ENCODE peak calls at places on chromosomes 1 and 21, in ten cellular contexts. T is A172; N is stimulated activated CD4-positive, alpha-beta T cell treated with anti-CD3 and anti-CD28 coated beads, Interleukin-2, amount 100 ng/mL, for 48 hours; F is midbrain; J is NCI-H1417; O is hepatocyte; W is mammary epithelial cell; U is nephron progenitor cell; H is NCI-H1105; E is HEK293T. P is an unnamed sample.
A peak's percentile ranks its signal among the peaks of the same experiment; 100 is the strongest.

GRCh38 chr1:234270581-234271242 is 102.5 kb upstream of the COA6 start:
- DNase-seq in T (peak; percentile 59), N (no peak), F (no peak), J (no peak), O (no peak), W (no peak), U (no peak), H (no peak), E (no peak), P (no peak)

GRCh38 chr21:30257773-30258172 is 25.0 kb downstream of the KRTAP24-1 start:
- DNase-seq in T (peak; percentile 27), N (no peak), F (no peak), J (peak; percentile 57), O (peak; percentile 56), W (peak; percentile 66), U (peak; percentile 6), H (no peak), E (peak; percentile 36), P (no peak)

GRCh38 chr1:204733289-204733688 is 47.8 kb upstream of the LRRN2 start:
- DNase-seq in T (no peak), N (no peak), F (no peak), J (no peak), O (no peak), W (no peak), U (no peak), H (no peak), E (no peak), P (no peak)

GRCh38 chr1:222732216-222733159 is 4.5 kb upstream of the FAM177B start:
- DNase-seq in T (no peak), N (no peak), F (no peak), J (no peak), O (no peak), W (no peak), U (no peak), H (no peak), E (no peak), P (no peak)

GRCh38 chr1:188937965-188938551 is 1539.6 kb downstream of the BRINP3 start:
- DNase-seq in T (peak; percentile 43), N (no peak), F (no peak), J (peak; percentile 36), O (no peak), W (no peak), U (no peak), H (no peak), E (peak; percentile 5), P (no peak)

GRCh38 chr1:184954232-184954995 is 19.9 kb downstream of the NIBAN1 start:
- DNase-seq in T (peak; percentile 19), N (no peak), F (no peak), J (no peak), O (peak; percentile 29), W (peak; percentile 54), U (no peak), H (no peak), E (no peak), P (no peak)

GRCh38 chr1:68111804-68112436 is 61.5 kb upstream of the DIRAS3 start:
- DNase-seq in T (peak; percentile 93), N (no peak), F (peak; percentile 72), J (peak; percentile 70), O (peak; percentile 85), W (peak; percentile 63), U (peak; percentile 19), H (peak; percentile 14), E (peak; percentile 62), P (no peak)

GRCh38 chr1:12075195-12076114 is 12.4 kb downstream of the TNFRSF8 start:
- DNase-seq in T (peak; percentile 95), N (no peak), F (no peak), J (no peak), O (peak; percentile 64), W (peak; percentile 57), U (no peak), H (no peak), E (no peak), P (no peak)

GRCh38 chr21:45618287-45618686 is 25.2 kb upstream of the PCBP3 start:
- DNase-seq in T (no peak), N (no peak), F (no peak), J (peak; percentile 15), O (peak; percentile 46), W (no peak), U (no peak), H (no peak), E (no peak), P (no peak)

GRCh38 chr21:34795152-34796141 is 126.7 kb downstream of the CLIC6 start:
- DNase-seq in T (peak; percentile 57), N (no peak), F (no peak), J (no peak), O (peak; percentile 68), W (peak; percentile 85), U (no peak), H (no peak), E (no peak), P (no peak)

GRCh38 chr1:183735069-183735860 is 69.7 kb upstream of the RGL1 start:
- DNase-seq in T (no peak), N (no peak), F (no peak), J (no peak), O (no peak), W (no peak), U (no peak), H (no peak), E (no peak), P (no peak)

GRCh38 chr1:183630748-183631147 is 4.8 kb downstream of the ARPC5 start:
- DNase-seq in T (no peak), N (no peak), F (peak; percentile 32), J (no peak), O (no peak), W (no peak), U (no peak), H (no peak), E (no peak), P (no peak)

GRCh38 chr1:201282931-201283829 is at the start of gene PKP1:
- DNase-seq in T (no peak), N (peak; percentile 15), F (no peak), J (peak; percentile 65), O (peak; percentile 65), W (peak; percentile 89), U (peak; percentile 61), H (no peak), E (no peak), P (peak; percentile 23)

GRCh38 chr1:36323636-36324321 is at the start of gene EVA1B:
- DNase-seq in T (peak; percentile 19), N (no peak), F (no peak), J (peak; percentile 16), O (peak; percentile 90), W (peak; percentile 43), U (peak; percentile 76), H (no peak), E (peak; percentile 70), P (peak; percentile 60)

GRCh38 chr1:111407297-111407696 is 20.2 kb downstream of the OVGP1 start:
- DNase-seq in T (no peak), N (no peak), F (no peak), J (no peak), O (no peak), W (no peak), U (no peak), H (no peak), E (no peak), P (no peak)

GRCh38 chr1:70864302-70864701 is 183.3 kb downstream of the PTGER3 start:
- DNase-seq in T (peak; percentile 1), N (no peak), F (no peak), J (no peak), O (no peak), W (no peak), U (no peak), H (no peak), E (no peak), P (no peak)